ENCODE peak calls at places on chromosome 16, in seven cellular contexts. N, S, Z, B, I, X and E are unnamed samples.
A peak's percentile ranks its signal among the peaks of the same experiment; 100 is the strongest.

GRCh38 chr16:8773537-8773936 is 23.9 kb downstream of the TMEM186 start:
- DNase-seq in N (no peak), Z (no peak), X (no peak), I (no peak), S (no peak), B (no peak), E (no peak)

GRCh38 chr16:80947239-80947638 is 59.4 kb downstream of the CMC2 start:
- DNase-seq in B (no peak), X (no peak), Z (no peak), I (no peak), N (no peak), S (no peak), E (no peak)

GRCh38 chr16:4869147-4869790 is 22.0 kb downstream of the UBN1 start:
- DNase-seq in X (no peak), N (no peak), I (peak; percentile 5), S (no peak), B (peak; percentile 49), Z (no peak), E (no peak)

GRCh38 chr16:67441289-67441753 is 10.4 kb downstream of the HSD11B2 start:
- DNase-seq in S (peak; percentile 85), N (no peak), Z (no peak), X (peak; percentile 92), I (no peak), B (no peak), E (no peak)

GRCh38 chr16:11045441-11045840 is 101.1 kb downstream of the CLEC16A start:
- DNase-seq in N (no peak), B (no peak), X (no peak), S (no peak), I (no peak), Z (no peak), E (no peak)

GRCh38 chr16:82192665-82193064 is 22.6 kb upstream of the MPHOSPH6 start:
- DNase-seq in X (no peak), S (no peak), B (no peak), N (no peak), Z (no peak), I (no peak), E (no peak)

GRCh38 chr16:47065766-47066688 is 77.7 kb downstream of the NETO2 start:
- DNase-seq in I (no peak), B (peak; percentile 43), X (no peak), S (peak; percentile 14), Z (no peak), N (no peak), E (no peak)

GRCh38 chr16:66004706-66005105 is 361.8 kb upstream of the CDH5 start:
- DNase-seq in X (no peak), S (no peak), Z (no peak), N (no peak), B (no peak), I (no peak), E (no peak)

GRCh38 chr16:80982646-80983045 is 24.0 kb downstream of the CMC2 start:
- DNase-seq in Z (no peak), B (no peak), N (no peak), I (no peak), X (no peak), S (no peak), E (no peak)

GRCh38 chr16:20320178-20320577 is 7.1 kb downstream of the GP2 start:
- DNase-seq in N (no peak), I (no peak), S (no peak), Z (no peak), X (no peak), B (no peak), E (no peak)

GRCh38 chr16:53091508-53092211 is 36.9 kb downstream of the CHD9 start:
- DNase-seq in S (peak; percentile 47), B (no peak), Z (peak; percentile 91), I (peak; percentile 67), N (no peak), X (no peak), E (peak; percentile 86)

GRCh38 chr16:18841833-18842525 is 40.6 kb upstream of the ARL6IP1 start:
- DNase-seq in X (no peak), B (no peak), Z (no peak), I (no peak), S (no peak), N (no peak), E (no peak)

GRCh38 chr16:3175157-3176153 is 12.5 kb upstream of the OR1F1 start:
- DNase-seq in Z (no peak), B (no peak), S (no peak), I (no peak), N (no peak), X (no peak), E (no peak)

GRCh38 chr16:69131167-69131748 is 1.1 kb downstream of the CHTF8 start:
- DNase-seq in X (peak; percentile 44), S (peak; percentile 1), N (peak; percentile 50), Z (no peak), I (peak; percentile 45), B (no peak), E (no peak)

GRCh38 chr16:9112166-9112843 is 20.9 kb downstream of the HAPSTR1 start:
- DNase-seq in B (no peak), X (no peak), Z (no peak), S (no peak), I (no peak), N (no peak), E (no peak)

GRCh38 chr16:14146445-14146844 is 75.3 kb downstream of the MRTFB start:
- DNase-seq in X (no peak), Z (no peak), B (no peak), N (no peak), I (no peak), S (no peak), E (no peak)

GRCh38 chr16:10754941-10755340 is 11.3 kb downstream of the NUBP1 start:
- DNase-seq in I (no peak), N (no peak), Z (no peak), B (no peak), S (no peak), X (no peak), E (no peak)

GRCh38 chr16:15032547-15033308 is 23.1 kb downstream of the NTAN1 start:
- DNase-seq in S (no peak), X (peak; percentile 33), N (no peak), I (no peak), Z (no peak), B (peak; percentile 68), E (no peak)

GRCh38 chr16:12229759-12230594 is 253.4 kb downstream of the SNX29 start:
- DNase-seq in N (no peak), S (peak; percentile 12), Z (no peak), I (no peak), X (no peak), B (no peak), E (no peak)

GRCh38 chr16:68082596-68083238 is 2.5 kb upstream of the NFATC3 start:
- DNase-seq in I (no peak), N (no peak), X (no peak), Z (no peak), S (no peak), B (no peak), E (no peak)

GRCh38 chr16:85929259-85929704 is 30.3 kb downstream of the IRF8 start:
- DNase-seq in I (no peak), N (no peak), X (no peak), S (no peak), Z (no peak), B (no peak), E (no peak)

GRCh38 chr16:10684541-10685151 is 10.1 kb downstream of the TEKT5 start:
- DNase-seq in X (peak; percentile 45), Z (no peak), B (no peak), S (no peak), I (no peak), N (no peak), E (no peak)

GRCh38 chr16:67594256-67594915 is 32.1 kb downstream of the CTCF start:
- DNase-seq in Z (no peak), S (no peak), N (no peak), B (no peak), I (no peak), X (no peak), E (no peak)

GRCh38 chr16:68090109-68090508 is 4.9 kb downstream of the NFATC3 start:
- DNase-seq in S (no peak), Z (no peak), N (peak; percentile 32), I (no peak), X (no peak), B (no peak), E (no peak)

GRCh38 chr16:23384878-23385277 is 68.1 kb downstream of the COG7 start:
- DNase-seq in N (no peak), I (no peak), B (no peak), S (no peak), X (no peak), Z (no peak), E (no peak)

GRCh38 chr16:2963074-2963610 is 933 bp upstream of the KREMEN2 start:
- DNase-seq in S (no peak), I (no peak), B (no peak), N (peak; percentile 56), X (no peak), Z (no peak), E (no peak)

GRCh38 chr16:85963746-85964370 is 64.9 kb downstream of the IRF8 start:
- DNase-seq in I (no peak), B (no peak), Z (no peak), S (no peak), X (peak; percentile 80), N (no peak), E (no peak)

GRCh38 chr16:3144331-3144881 is 9.6 kb downstream of the ZNF213 start:
- DNase-seq in S (no peak), I (no peak), N (no peak), B (no peak), Z (no peak), X (no peak), E (no peak)

GRCh38 chr16:81863630-81864352 is 84.7 kb downstream of the PLCG2 start:
- DNase-seq in X (no peak), B (no peak), I (peak; percentile 75), Z (no peak), S (peak; percentile 10), N (peak; percentile 65), E (no peak)

GRCh38 chr16:76535-77272 is 1.3 kb upstream of the MPG start:
- DNase-seq in S (peak; percentile 58), Z (no peak), B (peak; percentile 91), N (no peak), I (no peak), X (peak; percentile 80), E (no peak)

GRCh38 chr16:13453938-13454553 is 465.9 kb upstream of the ERCC4 start:
- DNase-seq in X (no peak), Z (peak; percentile 8), I (no peak), S (no peak), B (no peak), N (no peak), E (peak; percentile 12)

GRCh38 chr16:4538067-4538385 is 547 bp downstream of the CDIP1 start:
- DNase-seq in N (no peak), Z (no peak), I (no peak), X (no peak), S (no peak), B (no peak), E (no peak)

GRCh38 chr16:4403133-4403949 is 13.1 kb downstream of the CORO7 start:
- DNase-seq in B (no peak), N (no peak), S (no peak), X (no peak), I (no peak), Z (no peak), E (no peak)

GRCh38 chr16:56950881-56951771 is 10.6 kb upstream of the CETP start:
- DNase-seq in S (peak; percentile 5), I (peak; percentile 91), N (peak; percentile 90), B (no peak), X (peak; percentile 75), Z (no peak), E (no peak)

GRCh38 chr16:90018297-90019200 is 707 bp downstream of the DBNDD1 start:
- DNase-seq in N (no peak), Z (no peak), S (peak; percentile 22), X (no peak), I (no peak), B (no peak), E (no peak)

GRCh38 chr16:88558457-88559442 is 11.5 kb upstream of the ZC3H18 start:
- DNase-seq in I (no peak), N (no peak), S (peak; percentile 56), B (no peak), Z (no peak), X (no peak), E (no peak)

GRCh38 chr16:89191033-89191900 is 9.1 kb downstream of the SLC22A31 start:
- DNase-seq in N (no peak), Z (no peak), S (no peak), X (peak; percentile 67), I (peak; percentile 35), B (no peak), E (no peak)

GRCh38 chr16:57358527-57359095 is at the start of gene CCL22:
- DNase-seq in X (no peak), I (peak; percentile 62), N (no peak), Z (no peak), B (peak; percentile 29), S (no peak), E (no peak)